ENCODE peak calls at places on chromosomes 11 and 22, in four cellular contexts. One of them, this sample, is unnamed. For H3K4me1, the result is how much of the 10 kb centered on the place peaks cover.

GRCh38 chr22:27686534-27686933 is 115.0 kb downstream of the MN1 start:
- DNase-seq in IMR-90: peak
- DNase-seq in pancreas: peak
- DNase-seq in mucosa of descending colon: peak
- DNase-seq in this sample: peak

GRCh38 chr11:130425156-130425555 is 3.3 kb downstream of the ADAMTS8 start:
- DNase-seq in mucosa of descending colon: no peak
- DNase-seq in pancreas: no peak
- DNase-seq in IMR-90: no peak
- DNase-seq in this sample: no peak

GRCh38 chr11:113474362-113475159 is 637 bp downstream of the DRD2 start:
- DNase-seq in mucosa of descending colon: no peak
- DNase-seq in pancreas: peak
- DNase-seq in IMR-90: peak
- DNase-seq in this sample: peak

GRCh38 chr11:19738124-19738523 is 25.5 kb downstream of the NAV2 start:
- DNase-seq in mucosa of descending colon: no peak
- DNase-seq in pancreas: no peak
- DNase-seq in IMR-90: no peak
- DNase-seq in this sample: no peak

GRCh38 chr11:103610435-103610834 is 426.0 kb upstream of the DDI1 start:
- DNase-seq in mucosa of descending colon: no peak
- DNase-seq in IMR-90: no peak
- DNase-seq in pancreas: no peak
- DNase-seq in this sample: no peak

GRCh38 chr11:108019870-108020540 is 11.3 kb downstream of the CUL5 start:
- DNase-seq in mucosa of descending colon: no peak
- DNase-seq in IMR-90: peak
- DNase-seq in pancreas: no peak
- DNase-seq in this sample: no peak

GRCh38 chr11:86136542-86136941 is 67.7 kb upstream of the PICALM start:
- DNase-seq in mucosa of descending colon: no peak
- DNase-seq in pancreas: no peak
- DNase-seq in IMR-90: no peak
- DNase-seq in this sample: no peak

GRCh38 chr22:33652596-33652995 is 267.7 kb downstream of the LARGE1 start:
- DNase-seq in mucosa of descending colon: no peak
- DNase-seq in IMR-90: peak
- DNase-seq in pancreas: no peak
- DNase-seq in this sample: no peak

GRCh38 chr11:3129181-3129590 is 35.9 kb downstream of the OSBPL5 start:
- DNase-seq in mucosa of descending colon: no peak
- DNase-seq in pancreas: peak
- DNase-seq in IMR-90: no peak
- DNase-seq in this sample: no peak

GRCh38 chr11:72446929-72447753 is 12.8 kb upstream of the CLPB start:
- DNase-seq in pancreas: no peak
- DNase-seq in mucosa of descending colon: no peak
- DNase-seq in IMR-90: peak
- DNase-seq in this sample: no peak

GRCh38 chr11:120060512-120060911 is 77.4 kb downstream of the TRIM29 start:
- DNase-seq in mucosa of descending colon: no peak
- DNase-seq in pancreas: no peak
- DNase-seq in IMR-90: no peak
- DNase-seq in this sample: no peak

GRCh38 chr11:95925011-95925410 is 1.1 kb upstream of the MTMR2 start:
- DNase-seq in IMR-90: peak
- DNase-seq in pancreas: no peak
- DNase-seq in mucosa of descending colon: no peak
- DNase-seq in this sample: no peak

GRCh38 chr11:46387919-46388618 is 3.5 kb downstream of the CHRM4 start:
- DNase-seq in mucosa of descending colon: no peak
- DNase-seq in IMR-90: no peak
- DNase-seq in pancreas: no peak
- DNase-seq in this sample: no peak

GRCh38 chr11:65439331-65440181 is 17.0 kb downstream of the NEAT1 start:
- DNase-seq in pancreas: no peak
- DNase-seq in mucosa of descending colon: no peak
- DNase-seq in IMR-90: peak
- DNase-seq in this sample: no peak

GRCh38 chr22:44893731-44894080 is 116.1 kb downstream of the PHF21B start:
- DNase-seq in pancreas: no peak
- DNase-seq in mucosa of descending colon: no peak
- DNase-seq in IMR-90: no peak
- DNase-seq in this sample: peak

GRCh38 chr11:120586072-120586471 is 74.5 kb downstream of the GRIK4 start:
- DNase-seq in IMR-90: no peak
- DNase-seq in pancreas: no peak
- DNase-seq in mucosa of descending colon: no peak
- DNase-seq in this sample: peak

GRCh38 chr11:32659672-32660071 is 76.0 kb downstream of the EIF3M start:
- DNase-seq in pancreas: no peak
- DNase-seq in IMR-90: no peak
- DNase-seq in mucosa of descending colon: no peak
- DNase-seq in this sample: no peak

GRCh38 chr11:74371269-74372039 is 26.8 kb downstream of the PGM2L1 start:
- DNase-seq in mucosa of descending colon: no peak
- DNase-seq in pancreas: no peak
- DNase-seq in IMR-90: peak
- DNase-seq in this sample: no peak

GRCh38 chr22:27100789-27101188 is 443.4 kb downstream of the MIAT start:
- DNase-seq in IMR-90: peak
- DNase-seq in mucosa of descending colon: no peak
- DNase-seq in pancreas: no peak
- DNase-seq in this sample: no peak

GRCh38 chr11:63937713-63938480 is 905 bp upstream of the NAA40 start:
- DNase-seq in IMR-90: no peak
- DNase-seq in mucosa of descending colon: peak
- DNase-seq in pancreas: no peak
- DNase-seq in this sample: no peak

GRCh38 chr11:133905677-133906156 is 51.1 kb downstream of the IGSF9B start:
- DNase-seq in pancreas: no peak
- DNase-seq in mucosa of descending colon: no peak
- DNase-seq in IMR-90: no peak
- DNase-seq in this sample: peak

GRCh38 chr11:122108192-122108799 is 7.7 kb downstream of the BLID start:
- DNase-seq in IMR-90: peak
- DNase-seq in pancreas: no peak
- DNase-seq in mucosa of descending colon: no peak
- DNase-seq in this sample: no peak

GRCh38 chr11:2554338-2555240 is 109.8 kb downstream of the KCNQ1 start:
- DNase-seq in IMR-90: no peak
- DNase-seq in mucosa of descending colon: peak
- DNase-seq in pancreas: peak
- DNase-seq in this sample: peak

GRCh38 chr11:134905966-134906955 is 494.2 kb upstream of the B3GAT1 start:
- DNase-seq in mucosa of descending colon: no peak
- DNase-seq in IMR-90: no peak
- DNase-seq in pancreas: no peak
- DNase-seq in this sample: no peak

GRCh38 chr22:19875531-19876313 is 21.0 kb upstream of the GNB1L start:
- DNase-seq in IMR-90: no peak
- DNase-seq in mucosa of descending colon: peak
- DNase-seq in pancreas: peak
- DNase-seq in this sample: peak
- H3K4me1 ChIP-seq in IMR-90: under half
- H3K4me1 ChIP-seq in mucosa of descending colon: under half
- H3K4me1 ChIP-seq in pancreas: under half
- H3K4me1 ChIP-seq in this sample: under half

DNA sequence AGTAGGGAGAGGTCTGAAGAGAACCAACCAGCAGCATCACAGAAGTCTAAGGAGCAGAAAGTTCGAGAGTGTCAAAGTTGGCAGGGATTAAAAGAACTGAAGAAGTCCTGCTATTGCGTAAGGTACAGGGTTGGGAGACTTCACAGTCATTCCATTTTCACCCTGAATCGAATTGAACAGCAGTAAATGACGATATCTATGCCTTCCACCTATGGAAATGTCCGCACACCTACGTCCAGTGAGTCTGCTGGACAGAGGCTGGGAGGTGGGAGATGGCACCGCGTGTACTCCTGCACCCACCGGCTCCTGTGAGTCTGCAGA is 116.7 kb downstream of the MICAL3 start:
- DNase-seq in mucosa of descending colon: no peak
- DNase-seq in pancreas: no peak
- DNase-seq in IMR-90: no peak
- DNase-seq in this sample: no peak
- H3K4me1 ChIP-seq in mucosa of descending colon: under half
- H3K4me1 ChIP-seq in pancreas: under half
- H3K4me1 ChIP-seq in IMR-90: under half
- H3K4me1 ChIP-seq in this sample: under half

DNA sequence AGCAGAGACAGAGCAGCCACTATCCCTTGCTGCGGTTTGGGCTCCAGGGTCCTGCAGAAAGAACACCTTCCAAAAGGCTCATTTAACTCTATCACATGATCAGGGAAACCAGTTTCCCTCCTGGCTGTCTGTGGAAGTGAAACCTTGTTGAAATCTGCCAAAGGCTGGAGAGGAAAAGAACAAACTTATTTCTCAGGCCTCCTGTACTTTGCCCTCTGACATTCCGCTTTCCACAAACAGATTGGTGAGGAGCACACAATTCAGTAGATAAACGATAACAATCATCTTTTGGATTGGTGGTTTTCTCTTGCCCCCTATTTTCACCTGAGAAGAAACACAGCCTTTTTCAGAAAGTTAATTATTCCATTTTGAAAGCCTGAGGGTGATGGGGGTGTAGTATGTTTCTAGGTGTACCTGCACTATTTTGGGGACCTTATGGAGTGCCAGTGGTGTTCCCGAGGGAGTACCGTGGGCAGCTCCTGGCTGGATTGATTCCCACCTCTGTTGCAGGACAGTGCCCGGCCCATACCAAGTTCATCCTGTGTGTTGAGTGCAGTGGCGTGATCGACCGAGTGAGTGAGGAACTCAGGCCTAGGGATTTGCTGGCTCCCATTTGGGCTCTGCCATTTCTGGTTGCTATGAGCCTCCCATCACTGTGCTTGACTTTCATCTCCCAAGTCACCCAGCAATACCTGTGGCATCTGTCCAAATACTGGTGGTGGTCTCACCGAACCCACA is 102.0 kb downstream of the TBC1D22A start:
- DNase-seq in pancreas: no peak
- DNase-seq in IMR-90: no peak
- DNase-seq in mucosa of descending colon: no peak
- DNase-seq in this sample: no peak
- H3K4me1 ChIP-seq in pancreas: under half
- H3K4me1 ChIP-seq in IMR-90: under half
- H3K4me1 ChIP-seq in mucosa of descending colon: under half
- H3K4me1 ChIP-seq in this sample: under half

DNA sequence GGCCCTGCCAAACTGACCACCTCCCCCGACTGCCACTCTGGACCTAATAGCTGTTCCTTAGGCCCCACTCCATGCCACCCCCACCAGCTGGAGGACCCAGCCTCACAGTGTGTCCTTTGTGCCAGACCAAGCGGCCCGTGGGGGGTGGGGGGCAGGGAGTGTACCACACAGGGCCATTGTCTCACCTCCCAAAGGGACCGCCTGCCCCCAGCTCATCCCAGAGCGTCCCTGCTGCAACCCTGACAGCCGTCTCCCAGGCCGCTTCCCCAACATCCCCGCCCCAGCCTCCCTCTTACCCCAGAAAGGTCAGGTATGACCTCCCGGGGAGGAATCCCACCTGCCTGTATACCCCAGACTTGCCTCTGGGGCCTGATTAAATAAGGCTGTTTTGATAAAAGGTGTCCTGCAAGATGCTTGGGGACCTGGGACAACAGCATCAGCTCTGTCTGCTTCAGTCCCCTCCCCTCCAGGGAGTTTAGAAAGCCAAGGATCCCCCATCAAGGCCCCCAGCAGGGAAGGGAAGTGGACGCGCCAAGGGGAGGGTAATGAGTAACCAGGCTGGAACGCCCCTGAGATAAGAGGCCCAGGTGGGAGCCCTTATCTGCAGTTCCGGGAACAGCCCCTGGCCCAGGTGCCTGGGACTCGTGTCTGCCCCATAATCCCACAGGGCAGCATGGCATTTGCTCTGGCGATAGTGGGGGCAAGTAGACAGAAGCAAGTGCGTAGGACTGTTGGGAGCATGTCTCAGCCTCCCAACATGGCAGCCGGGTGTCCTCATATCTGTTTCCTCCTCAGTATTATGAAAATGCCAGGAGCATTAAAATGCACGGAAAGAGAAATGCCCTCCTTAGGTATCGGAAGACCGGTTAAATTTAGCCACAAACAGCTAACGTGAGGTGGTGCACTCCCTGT is 9.0 kb downstream of the CDC42EP1 start:
- DNase-seq in mucosa of descending colon: peak
- DNase-seq in pancreas: peak
- DNase-seq in IMR-90: no peak
- DNase-seq in this sample: no peak
- H3K4me1 ChIP-seq in mucosa of descending colon: half or more
- H3K4me1 ChIP-seq in pancreas: half or more
- H3K4me1 ChIP-seq in IMR-90: under half
- H3K4me1 ChIP-seq in this sample: under half

GRCh38 chr11:12017243-12017678 is 8.8 kb upstream of the DKK3 start:
- DNase-seq in mucosa of descending colon: no peak
- DNase-seq in pancreas: no peak
- DNase-seq in IMR-90: peak
- DNase-seq in this sample: no peak

GRCh38 chr11:12016246-12016645 is 7.8 kb upstream of the DKK3 start:
- DNase-seq in IMR-90: no peak
- DNase-seq in mucosa of descending colon: no peak
- DNase-seq in pancreas: no peak
- DNase-seq in this sample: no peak

GRCh38 chr11:12013771-12014170 is 5.3 kb upstream of the DKK3 start:
- DNase-seq in pancreas: no peak
- DNase-seq in IMR-90: no peak
- DNase-seq in mucosa of descending colon: no peak
- DNase-seq in this sample: no peak

GRCh38 chr11:12017865-12018453 is 9.5 kb upstream of the DKK3 start:
- DNase-seq in mucosa of descending colon: no peak
- DNase-seq in pancreas: no peak
- DNase-seq in IMR-90: peak
- DNase-seq in this sample: no peak

DNA sequence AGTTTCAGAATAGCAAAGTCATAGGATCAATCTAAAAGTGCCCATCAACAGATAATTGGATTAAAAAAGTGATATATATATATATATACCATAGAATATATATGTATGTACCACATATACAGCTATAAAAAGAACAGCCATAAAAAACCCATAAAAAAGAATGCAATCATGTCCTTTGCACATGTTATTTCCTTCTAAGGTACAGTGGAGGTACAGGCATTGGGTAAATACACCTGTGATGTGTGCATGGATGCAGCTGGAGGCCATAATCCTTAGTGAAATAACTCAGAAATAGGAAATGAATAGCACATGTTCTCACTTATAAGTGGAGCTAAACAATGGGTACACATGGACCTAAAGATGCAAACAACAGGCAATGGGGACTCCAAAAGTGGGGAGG is 7.1 kb upstream of the DKK3 start:
- DNase-seq in IMR-90: no peak
- DNase-seq in mucosa of descending colon: no peak
- DNase-seq in pancreas: no peak
- DNase-seq in this sample: no peak
- H3K4me1 ChIP-seq in IMR-90: under half
- H3K4me1 ChIP-seq in mucosa of descending colon: under half
- H3K4me1 ChIP-seq in pancreas: under half
- H3K4me1 ChIP-seq in this sample: under half